ENCODE peak calls at places on chromosomes 6 and 20, in eight cellular contexts. C, T, Z, N, O, F, R and J are unnamed samples.

GRCh38 chr6:52333840-52334200 is 28.1 kb upstream of the PAQR8 start:
- DNase-seq in C (no peak), T (no peak), Z (no peak), N (no peak), O (no peak), F (no peak), R (no peak), J (no peak)

GRCh38 chr20:53202781-53203180 is 230.6 kb downstream of the TSHZ2 start:
- DNase-seq in C (no peak), T (no peak), Z (no peak), N (no peak), O (no peak), F (no peak), R (no peak), J (no peak)

GRCh38 chr6:108675226-108676160 is 114.8 kb downstream of the FOXO3 start:
- DNase-seq in C (no peak), T (no peak), Z (no peak), N (no peak), O (no peak), F (no peak), R (no peak), J (no peak)

GRCh38 chr20:51456511-51457280 is 85.8 kb downstream of the NFATC2 start:
- DNase-seq in C (peak), T (no peak), Z (peak), N (no peak), O (peak), F (peak), R (no peak), J (peak)

GRCh38 chr6:6701864-6702263 is 113.3 kb downstream of the LY86 start:
- DNase-seq in C (no peak), T (no peak), Z (no peak), N (no peak), O (no peak), F (no peak), R (no peak), J (no peak)

GRCh38 chr6:160919713-160920112 is 71.9 kb upstream of the MAP3K4 start:
- DNase-seq in C (peak), T (no peak), Z (no peak), N (no peak), O (peak), F (no peak), R (no peak), J (no peak)

GRCh38 chr6:10478187-10479040 is 42.7 kb upstream of the GCNT2 start:
- DNase-seq in C (peak), T (no peak), Z (no peak), N (no peak), O (peak), F (no peak), R (no peak), J (no peak)

GRCh38 chr6:141364694-141365093 is 768.0 kb upstream of the GJE1 start:
- DNase-seq in C (no peak), T (no peak), Z (no peak), N (no peak), O (no peak), F (no peak), R (no peak), J (no peak)

GRCh38 chr20:48209102-48209501 is 423.8 kb upstream of the SULF2 start:
- DNase-seq in C (no peak), T (no peak), Z (no peak), N (no peak), O (no peak), F (no peak), R (no peak), J (no peak)

GRCh38 chr6:26388441-26388840 is 5.5 kb downstream of the BTN2A2 start:
- DNase-seq in C (no peak), T (no peak), Z (no peak), N (no peak), O (no peak), F (no peak), R (no peak), J (no peak)

GRCh38 chr6:117485433-117485832 is 3.0 kb downstream of the DCBLD1 start:
- DNase-seq in C (no peak), T (no peak), Z (no peak), N (no peak), O (no peak), F (no peak), R (no peak), J (no peak)

GRCh38 chr6:90604546-90604945 is 17.7 kb upstream of the MAP3K7 start:
- DNase-seq in C (no peak), T (no peak), Z (no peak), N (no peak), O (no peak), F (no peak), R (no peak), J (no peak)

GRCh38 chr20:48822879-48823385 is 4.9 kb downstream of the PREX1 start:
- DNase-seq in C (no peak), T (no peak), Z (no peak), N (no peak), O (no peak), F (no peak), R (no peak), J (no peak)

GRCh38 chr6:160634706-160635105 is 29.4 kb downstream of the LPA start:
- DNase-seq in C (no peak), T (no peak), Z (no peak), N (no peak), O (no peak), F (no peak), R (no peak), J (no peak)

GRCh38 chr6:35392111-35392702 is 49.8 kb downstream of the PPARD start:
- DNase-seq in C (no peak), T (no peak), Z (no peak), N (no peak), O (no peak), F (no peak), R (no peak), J (no peak)

GRCh38 chr20:63071541-63072181 is 64.9 kb upstream of the BHLHE23 start:
- DNase-seq in C (peak), T (no peak), Z (no peak), N (no peak), O (no peak), F (no peak), R (no peak), J (peak)

GRCh38 chr6:114342086-114342825 is 567 bp downstream of the HS3ST5 start:
- DNase-seq in C (no peak), T (no peak), Z (no peak), N (no peak), O (no peak), F (peak), R (no peak), J (peak)

GRCh38 chr6:3263091-3263490 is 4.3 kb downstream of the PSMG4 start:
- DNase-seq in C (no peak), T (no peak), Z (no peak), N (no peak), O (no peak), F (no peak), R (no peak), J (no peak)

GRCh38 chr6:10411915-10412164 is 3.0 kb downstream of the TFAP2A start:
- DNase-seq in C (no peak), T (no peak), Z (no peak), N (no peak), O (no peak), F (no peak), R (no peak), J (no peak)

GRCh38 chr6:4313044-4313686 is 177.8 kb upstream of the ECI2 start:
- DNase-seq in C (peak), T (no peak), Z (no peak), N (no peak), O (peak), F (no peak), R (no peak), J (no peak)

GRCh38 chr6:158233214-158233795 is 65.2 kb downstream of the GTF2H5 start:
- DNase-seq in C (no peak), T (no peak), Z (no peak), N (no peak), O (no peak), F (no peak), R (no peak), J (peak)

GRCh38 chr6:154509421-154510143 is 903 bp downstream of the CNKSR3 start:
- DNase-seq in C (no peak), T (no peak), Z (peak), N (no peak), O (no peak), F (peak), R (no peak), J (peak)

GRCh38 chr6:380234-381218 is 11.0 kb upstream of the IRF4 start:
- DNase-seq in C (no peak), T (no peak), Z (no peak), N (no peak), O (no peak), F (no peak), R (no peak), J (no peak)

GRCh38 chr20:13865825-13866351 is 81.1 kb downstream of the NDUFAF5 start:
- DNase-seq in C (peak), T (no peak), Z (peak), N (no peak), O (no peak), F (no peak), R (no peak), J (no peak)

GRCh38 chr20:3751664-3752385 is 15.7 kb downstream of the ADISSP start:
- DNase-seq in C (no peak), T (peak), Z (no peak), N (no peak), O (no peak), F (peak), R (no peak), J (peak)

GRCh38 chr6:136737343-136738177 is 54.7 kb downstream of the MAP3K5 start:
- DNase-seq in C (no peak), T (no peak), Z (no peak), N (no peak), O (no peak), F (no peak), R (no peak), J (no peak)

GRCh38 chr20:12112089-12112474 is 194.4 kb downstream of the BTBD3 start:
- DNase-seq in C (no peak), T (no peak), Z (no peak), N (no peak), O (no peak), F (no peak), R (no peak), J (no peak)

GRCh38 chr6:140812636-140813035 is 1320.1 kb upstream of the GJE1 start:
- DNase-seq in C (no peak), T (no peak), Z (no peak), N (no peak), O (no peak), F (no peak), R (no peak), J (no peak)

GRCh38 chr6:25312703-25313102 is 33.5 kb downstream of the CARMIL1 start:
- DNase-seq in C (peak), T (no peak), Z (no peak), N (no peak), O (no peak), F (no peak), R (no peak), J (no peak)

GRCh38 chr6:101195581-101195980 is 197.9 kb upstream of the GRIK2 start:
- DNase-seq in C (peak), T (no peak), Z (no peak), N (no peak), O (no peak), F (no peak), R (no peak), J (no peak)

GRCh38 chr6:157020398-157021266 is 243.5 kb downstream of the ARID1B start:
- DNase-seq in C (peak), T (no peak), Z (peak), N (peak), O (no peak), F (peak), R (peak), J (peak)

GRCh38 chr6:130529569-130530149 is 163.8 kb downstream of the TMEM200A start:
- DNase-seq in C (no peak), T (no peak), Z (no peak), N (no peak), O (no peak), F (no peak), R (no peak), J (no peak)

GRCh38 chr6:139568956-139569538 is 194.6 kb upstream of the CITED2 start:
- DNase-seq in C (peak), T (no peak), Z (no peak), N (no peak), O (peak), F (no peak), R (no peak), J (no peak)

GRCh38 chr6:23180504-23181293 is 611.3 kb downstream of the HDGFL1 start:
- DNase-seq in C (peak), T (no peak), Z (peak), N (no peak), O (peak), F (peak), R (no peak), J (peak)

GRCh38 chr6:166716910-166717617 is 90.0 kb upstream of the RPS6KA2 start:
- DNase-seq in C (no peak), T (no peak), Z (no peak), N (no peak), O (no peak), F (no peak), R (no peak), J (no peak)